ENCODE peak calls at places on chromosome 7, in four cellular contexts. One of them, this sample, is unnamed.

GRCh38 chr7:1317654-1318450 is 85.2 kb downstream of the UNCX start:
- DNase-seq in body of pancreas: no peak
- DNase-seq in heart right ventricle: no peak
- DNase-seq in IMR-90: no peak
- DNase-seq in this sample: no peak

GRCh38 chr7:85160223-85160622 is 26.6 kb downstream of the SEMA3D start:
- DNase-seq in body of pancreas: no peak
- DNase-seq in heart right ventricle: no peak
- DNase-seq in IMR-90: peak
- DNase-seq in this sample: no peak

GRCh38 chr7:128191136-128191844 is 49.8 kb upstream of the LEP start:
- DNase-seq in body of pancreas: no peak
- DNase-seq in heart right ventricle: no peak
- DNase-seq in IMR-90: no peak
- DNase-seq in this sample: no peak

GRCh38 chr7:45389073-45389872 is 184.9 kb upstream of the ADCY1 start:
- DNase-seq in body of pancreas: no peak
- DNase-seq in heart right ventricle: no peak
- DNase-seq in IMR-90: no peak
- DNase-seq in this sample: no peak

GRCh38 chr7:130278892-130279690 is 12.4 kb downstream of the CPA2 start:
- DNase-seq in body of pancreas: no peak
- DNase-seq in heart right ventricle: no peak
- DNase-seq in IMR-90: peak
- DNase-seq in this sample: no peak

GRCh38 chr7:108406474-108406873 is 49.8 kb downstream of the NRCAM start:
- DNase-seq in body of pancreas: peak
- DNase-seq in heart right ventricle: no peak
- DNase-seq in IMR-90: peak
- DNase-seq in this sample: no peak

GRCh38 chr7:81534996-81535395 is 234.9 kb downstream of the HGF start:
- DNase-seq in body of pancreas: no peak
- DNase-seq in heart right ventricle: no peak
- DNase-seq in IMR-90: peak
- DNase-seq in this sample: no peak

GRCh38 chr7:17941171-17941490 is 837 bp upstream of the SNX13 start:
- DNase-seq in body of pancreas: no peak
- DNase-seq in heart right ventricle: no peak
- DNase-seq in IMR-90: no peak
- DNase-seq in this sample: no peak

GRCh38 chr7:115937960-115938359 is 92.6 kb downstream of the TFEC start:
- DNase-seq in body of pancreas: no peak
- DNase-seq in heart right ventricle: no peak
- DNase-seq in IMR-90: no peak
- DNase-seq in this sample: no peak

GRCh38 chr7:157253850-157254249 is 83.0 kb upstream of the DNAJB6 start:
- DNase-seq in body of pancreas: peak
- DNase-seq in heart right ventricle: peak
- DNase-seq in IMR-90: no peak
- DNase-seq in this sample: no peak

GRCh38 chr7:91929463-91929862 is 11.2 kb upstream of the AKAP9 start:
- DNase-seq in body of pancreas: no peak
- DNase-seq in heart right ventricle: no peak
- DNase-seq in IMR-90: no peak
- DNase-seq in this sample: no peak

GRCh38 chr7:32059289-32060045 is 10.7 kb downstream of the PDE1C start:
- DNase-seq in body of pancreas: no peak
- DNase-seq in heart right ventricle: no peak
- DNase-seq in IMR-90: peak
- DNase-seq in this sample: peak

GRCh38 chr7:139341776-139342244 is 673 bp downstream of the FMC1 start:
- DNase-seq in body of pancreas: no peak
- DNase-seq in heart right ventricle: no peak
- DNase-seq in IMR-90: no peak
- DNase-seq in this sample: no peak

GRCh38 chr7:27122075-27122910 is 8.3 kb downstream of the HOXA4 start:
- DNase-seq in body of pancreas: no peak
- DNase-seq in heart right ventricle: no peak
- DNase-seq in IMR-90: peak
- DNase-seq in this sample: no peak
- H3K27ac ChIP-seq in body of pancreas: no peak
- H3K27ac ChIP-seq in heart right ventricle: no peak
- H3K27ac ChIP-seq in IMR-90: peak
- H3K27ac ChIP-seq in this sample: peak

DNA sequence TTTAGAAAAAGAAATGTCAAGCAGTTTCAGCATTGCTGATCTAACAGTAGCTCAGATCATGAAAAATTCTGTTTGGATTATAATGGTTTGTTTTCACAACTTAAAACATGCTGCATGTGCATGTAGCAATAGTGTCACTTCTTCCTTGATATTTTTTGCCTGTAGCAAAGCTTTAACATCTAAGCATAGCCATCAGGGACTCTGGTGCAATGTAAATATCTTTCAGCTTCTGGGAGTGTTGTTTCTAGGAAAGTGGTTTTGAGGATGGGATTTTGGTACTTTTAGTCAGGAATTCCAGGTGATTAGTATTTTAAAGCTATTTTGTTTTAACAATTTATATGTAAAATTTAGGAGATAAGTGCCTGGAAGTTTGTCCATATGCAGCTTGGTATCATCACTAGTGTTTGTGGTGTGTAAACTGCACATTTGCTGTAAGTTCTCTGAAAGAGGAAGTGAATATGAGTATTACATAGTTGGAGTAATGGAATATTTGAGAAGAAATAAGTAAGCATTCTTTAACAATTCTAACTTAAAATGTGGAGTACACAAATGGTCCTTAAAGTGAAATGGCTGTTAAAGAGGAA is 1.9 kb downstream of the RSBN1L start:
- DNase-seq in body of pancreas: no peak
- DNase-seq in heart right ventricle: no peak
- DNase-seq in IMR-90: no peak
- DNase-seq in this sample: peak
- H3K27ac ChIP-seq in body of pancreas: peak
- H3K27ac ChIP-seq in heart right ventricle: no peak
- H3K27ac ChIP-seq in IMR-90: no peak
- H3K27ac ChIP-seq in this sample: peak

GRCh38 chr7:105708681-105709080 is 127.4 kb upstream of the EFCAB10 start:
- DNase-seq in body of pancreas: no peak
- DNase-seq in heart right ventricle: no peak
- DNase-seq in IMR-90: no peak
- DNase-seq in this sample: no peak

GRCh38 chr7:105711726-105712402 is 130.6 kb upstream of the EFCAB10 start:
- DNase-seq in body of pancreas: no peak
- DNase-seq in heart right ventricle: no peak
- DNase-seq in IMR-90: no peak
- DNase-seq in this sample: no peak

GRCh38 chr7:105705427-105705826 is 124.1 kb upstream of the EFCAB10 start:
- DNase-seq in body of pancreas: no peak
- DNase-seq in heart right ventricle: no peak
- DNase-seq in IMR-90: no peak
- DNase-seq in this sample: no peak

GRCh38 chr7:105707381-105707780 is 126.1 kb upstream of the EFCAB10 start:
- DNase-seq in body of pancreas: no peak
- DNase-seq in heart right ventricle: no peak
- DNase-seq in IMR-90: peak
- DNase-seq in this sample: no peak

DNA sequence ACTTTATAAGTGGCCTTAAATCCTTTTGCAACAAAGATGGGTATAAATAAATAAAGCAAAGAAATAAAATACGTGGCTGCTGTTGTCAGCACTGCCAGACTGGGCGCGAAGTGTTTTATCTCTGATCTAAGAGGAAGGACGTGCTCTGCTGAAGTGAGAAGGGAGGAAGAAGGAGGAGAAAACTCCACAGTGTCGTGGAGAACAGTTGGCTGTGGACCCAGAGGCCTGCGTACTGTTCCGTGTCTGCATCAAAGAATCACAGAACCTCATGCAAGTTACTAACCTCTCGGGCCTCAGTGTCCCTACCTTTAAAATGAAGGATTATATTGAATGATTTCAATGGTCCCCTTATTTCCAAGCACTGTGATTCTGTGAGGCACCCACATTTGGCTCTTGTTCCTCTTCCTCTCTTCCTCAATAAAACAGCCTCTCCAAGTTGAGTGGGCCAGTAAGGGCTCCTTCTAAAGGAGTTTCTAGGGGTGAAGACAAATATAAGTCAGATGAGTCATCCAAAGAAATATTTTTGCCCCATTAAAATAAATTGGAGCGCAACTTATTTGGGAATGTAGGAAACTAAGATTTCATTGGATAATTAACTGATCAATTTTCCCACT is 126.8 kb upstream of the EFCAB10 start:
- DNase-seq in body of pancreas: no peak
- DNase-seq in heart right ventricle: no peak
- DNase-seq in IMR-90: no peak
- DNase-seq in this sample: no peak
- H3K27ac ChIP-seq in body of pancreas: no peak
- H3K27ac ChIP-seq in heart right ventricle: no peak
- H3K27ac ChIP-seq in IMR-90: no peak
- H3K27ac ChIP-seq in this sample: no peak

GRCh38 chr7:151454932-151455530 is 15.1 kb upstream of the CRYGN start:
- DNase-seq in body of pancreas: no peak
- DNase-seq in heart right ventricle: no peak
- DNase-seq in IMR-90: no peak
- DNase-seq in this sample: no peak

GRCh38 chr7:151455690-151456089 is 15.7 kb upstream of the CRYGN start:
- DNase-seq in body of pancreas: no peak
- DNase-seq in heart right ventricle: no peak
- DNase-seq in IMR-90: no peak
- DNase-seq in this sample: no peak

GRCh38 chr7:151456276-151456675 is 16.3 kb upstream of the CRYGN start:
- DNase-seq in body of pancreas: no peak
- DNase-seq in heart right ventricle: no peak
- DNase-seq in IMR-90: no peak
- DNase-seq in this sample: no peak

GRCh38 chr7:151457534-151457933 is 17.6 kb upstream of the CRYGN start:
- DNase-seq in body of pancreas: no peak
- DNase-seq in heart right ventricle: no peak
- DNase-seq in IMR-90: no peak
- DNase-seq in this sample: no peak

GRCh38 chr7:151456782-151457181 is 16.8 kb upstream of the CRYGN start:
- DNase-seq in body of pancreas: no peak
- DNase-seq in heart right ventricle: no peak
- DNase-seq in IMR-90: no peak
- DNase-seq in this sample: no peak
- H3K27ac ChIP-seq in body of pancreas: no peak
- H3K27ac ChIP-seq in heart right ventricle: no peak
- H3K27ac ChIP-seq in IMR-90: no peak
- H3K27ac ChIP-seq in this sample: no peak

DNA sequence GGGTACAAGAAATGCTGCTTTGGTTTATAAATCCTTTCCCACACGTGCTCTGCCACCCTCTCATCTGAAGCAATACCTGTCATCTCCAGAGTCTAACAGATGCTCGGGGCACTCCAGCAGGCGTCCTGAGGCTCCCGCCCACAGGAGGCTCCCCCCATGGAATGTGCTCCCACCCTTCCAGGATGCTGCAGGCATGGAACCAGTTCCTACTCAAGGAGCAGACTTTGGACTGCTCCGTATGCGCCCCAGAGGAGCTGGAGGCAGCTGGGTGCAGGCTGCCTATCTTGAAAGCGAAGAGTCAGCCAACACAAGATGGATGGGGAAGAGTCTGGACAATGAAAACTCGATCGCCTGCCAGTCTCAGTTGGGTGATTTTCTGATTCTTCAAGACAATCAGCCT is 75.4 kb downstream of the VOPP1 start:
- DNase-seq in body of pancreas: no peak
- DNase-seq in heart right ventricle: no peak
- DNase-seq in IMR-90: no peak
- DNase-seq in this sample: no peak
- H3K27ac ChIP-seq in body of pancreas: no peak
- H3K27ac ChIP-seq in heart right ventricle: no peak
- H3K27ac ChIP-seq in IMR-90: no peak
- H3K27ac ChIP-seq in this sample: no peak

GRCh38 chr7:140656548-140657515 is 15.9 kb upstream of the ADCK2 start:
- DNase-seq in body of pancreas: peak
- DNase-seq in heart right ventricle: peak
- DNase-seq in IMR-90: peak
- DNase-seq in this sample: peak
- H3K27ac ChIP-seq in body of pancreas: peak
- H3K27ac ChIP-seq in heart right ventricle: no peak
- H3K27ac ChIP-seq in IMR-90: peak
- H3K27ac ChIP-seq in this sample: no peak

DNA sequence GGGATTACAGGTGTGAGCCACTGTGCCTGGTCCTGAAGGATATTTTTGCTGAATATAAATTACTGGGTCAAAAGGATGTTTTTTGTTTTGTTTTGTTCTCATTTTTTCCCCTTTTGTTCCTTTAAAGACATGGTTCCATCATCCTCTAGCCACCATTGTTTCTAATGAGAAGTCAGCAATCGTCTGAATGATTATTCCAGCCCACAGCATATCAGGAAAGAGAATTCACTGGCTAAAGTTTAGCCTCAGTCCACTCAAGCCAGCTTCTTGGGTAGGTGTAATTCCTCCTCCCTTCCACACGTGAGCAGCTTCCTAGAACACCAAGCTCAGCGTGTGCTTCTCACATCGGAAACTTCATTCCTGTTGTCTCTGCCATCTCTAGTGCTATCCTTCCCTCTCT is 112.8 kb upstream of the INSIG1 start:
- DNase-seq in body of pancreas: no peak
- DNase-seq in heart right ventricle: no peak
- DNase-seq in IMR-90: no peak
- DNase-seq in this sample: no peak
- H3K27ac ChIP-seq in body of pancreas: no peak
- H3K27ac ChIP-seq in heart right ventricle: no peak
- H3K27ac ChIP-seq in IMR-90: no peak
- H3K27ac ChIP-seq in this sample: no peak

GRCh38 chr7:137975768-137976167 is 26.1 kb downstream of the CREB3L2 start:
- DNase-seq in body of pancreas: no peak
- DNase-seq in heart right ventricle: peak
- DNase-seq in IMR-90: peak
- DNase-seq in this sample: no peak

GRCh38 chr7:137978464-137979237 is 23.2 kb downstream of the CREB3L2 start:
- DNase-seq in body of pancreas: peak
- DNase-seq in heart right ventricle: peak
- DNase-seq in IMR-90: peak
- DNase-seq in this sample: peak

GRCh38 chr7:137977173-137977572 is 24.7 kb downstream of the CREB3L2 start:
- DNase-seq in body of pancreas: no peak
- DNase-seq in heart right ventricle: no peak
- DNase-seq in IMR-90: no peak
- DNase-seq in this sample: no peak

GRCh38 chr7:137976700-137977099 is 25.2 kb downstream of the CREB3L2 start:
- DNase-seq in body of pancreas: no peak
- DNase-seq in heart right ventricle: no peak
- DNase-seq in IMR-90: no peak
- DNase-seq in this sample: no peak

DNA sequence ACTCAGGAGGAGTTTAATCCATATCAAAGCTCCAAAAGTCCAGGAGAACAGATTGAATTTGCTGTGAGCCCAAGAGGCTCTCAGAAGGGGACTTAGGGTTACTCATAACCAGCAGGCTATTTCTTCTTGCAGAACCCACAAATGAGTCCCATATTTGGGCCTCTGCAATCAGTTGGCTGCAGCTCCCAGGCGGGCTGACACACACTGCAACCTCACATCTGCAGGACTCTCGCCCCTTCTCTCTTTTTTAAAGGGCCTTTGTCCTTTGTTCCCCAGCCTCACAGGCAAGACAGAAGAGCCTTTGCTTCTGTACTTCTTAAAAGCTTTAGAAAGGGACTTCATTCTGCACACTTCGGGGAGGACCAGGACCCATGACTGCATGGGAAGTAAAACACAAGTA is 26.7 kb downstream of the CREB3L2 start:
- DNase-seq in body of pancreas: no peak
- DNase-seq in heart right ventricle: peak
- DNase-seq in IMR-90: peak
- DNase-seq in this sample: no peak
- H3K27ac ChIP-seq in body of pancreas: no peak
- H3K27ac ChIP-seq in heart right ventricle: peak
- H3K27ac ChIP-seq in IMR-90: peak
- H3K27ac ChIP-seq in this sample: no peak

This sample was measured in SJCRH30.